ENCODE peak calls at places on chromosomes 13 and 19, in six cellular contexts. F is stimulated activated CD4-positive, alpha-beta T cell treated with anti-CD3 and anti-CD28 coated beads, Interleukin-1b, Interleukin-23, amount 100 ng/mL, for 48 hours; N is retina; R is stomach; S is astrocyte of the spinal cord; Z is dermis microvascular lymphatic vessel endothelial cell. Q is an unnamed sample.

GRCh38 chr13:39956036-39956435 is 300.6 kb downstream of the COG6 start:
- DNase-seq in N (no peak), R (no peak), F (peak), Z (no peak), S (no peak), Q (no peak)

GRCh38 chr13:76754414-76754813 is 131.8 kb downstream of the KCTD12 start:
- DNase-seq in N (no peak), S (peak), R (no peak), Z (peak), F (no peak), Q (no peak)

GRCh38 chr19:19361075-19361594 is 40.5 kb downstream of the MAU2 start:
- DNase-seq in F (peak), Z (peak), N (peak), R (peak), S (peak), Q (peak)

GRCh38 chr13:49098198-49098597 is 121.9 kb upstream of the MLNR start:
- DNase-seq in R (no peak), Z (peak), S (peak), N (no peak), F (no peak), Q (no peak)

GRCh38 chr19:36196249-36196648 is 18.2 kb downstream of the ZNF565 start:
- DNase-seq in S (no peak), N (no peak), F (no peak), R (no peak), Z (no peak), Q (no peak)

GRCh38 chr19:56092685-56093631 is 28.1 kb downstream of the ZNF787 start:
- DNase-seq in Z (no peak), R (no peak), F (no peak), N (no peak), S (no peak), Q (no peak)

GRCh38 chr19:5537870-5538269 is 29.9 kb downstream of the TINCR start:
- DNase-seq in R (no peak), S (no peak), Z (no peak), N (no peak), F (no peak), Q (no peak)

GRCh38 chr13:113769106-113769505 is 10.1 kb downstream of the TMEM255B start:
- DNase-seq in S (no peak), Z (no peak), F (no peak), R (no peak), N (no peak), Q (no peak)

GRCh38 chr13:103883698-103884097 is 817.5 kb upstream of the SLC10A2 start:
- DNase-seq in N (peak), S (no peak), Z (peak), F (no peak), R (no peak), Q (no peak)

GRCh38 chr13:45406421-45406820 is 11.8 kb downstream of the SLC25A30 start:
- DNase-seq in R (no peak), F (no peak), S (no peak), N (no peak), Z (no peak), Q (no peak)

GRCh38 chr19:52296400-52296772 is 583 bp upstream of the ZNF480 start:
- DNase-seq in S (no peak), F (no peak), N (no peak), Z (peak), R (no peak), Q (no peak)

GRCh38 chr19:48398329-48399235 is 5.1 kb downstream of the GRIN2D start:
- DNase-seq in R (peak), F (peak), S (peak), Z (no peak), N (peak), Q (peak)

GRCh38 chr19:687569-688166 is 7.6 kb downstream of the PRSS57 start:
- DNase-seq in S (no peak), N (no peak), F (no peak), R (no peak), Z (no peak), Q (no peak)

GRCh38 chr13:111491021-111491420 is 170.6 kb downstream of the TEX29 start:
- DNase-seq in F (no peak), S (no peak), Z (no peak), R (peak), N (no peak), Q (no peak)

GRCh38 chr13:62556973-62557372 is 1141.3 kb upstream of the PCDH20 start:
- DNase-seq in Z (no peak), F (no peak), R (no peak), N (no peak), S (no peak), Q (no peak)

GRCh38 chr19:18865973-18866799 is 29.8 kb downstream of the CERS1 start:
- DNase-seq in F (peak), R (peak), Z (no peak), N (peak), S (peak), Q (peak)

GRCh38 chr13:86298741-86299140 is 499.5 kb upstream of the SLITRK6 start:
- DNase-seq in R (no peak), S (no peak), N (no peak), Z (no peak), F (no peak), Q (no peak)

GRCh38 chr19:32870981-32871451 is 1.4 kb upstream of the SLC7A9 start:
- DNase-seq in N (no peak), S (no peak), Z (no peak), F (no peak), R (peak), Q (no peak)

GRCh38 chr13:60448907-60449510 is 52.0 kb downstream of the TDRD3 start:
- DNase-seq in N (peak), F (no peak), R (no peak), Z (peak), S (peak), Q (no peak)

GRCh38 chr19:492091-492531 is 4.2 kb upstream of the MADCAM1 start:
- DNase-seq in S (no peak), F (peak), R (no peak), N (no peak), Z (no peak), Q (no peak)

GRCh38 chr19:750640-751423 is at the start of gene MISP:
- DNase-seq in N (no peak), Z (no peak), F (no peak), S (no peak), R (peak), Q (no peak)

GRCh38 chr13:39108746-39109145 is 70.5 kb downstream of the NHLRC3 start:
- DNase-seq in Z (no peak), F (no peak), R (no peak), S (no peak), N (no peak), Q (no peak)

GRCh38 chr13:47816835-47817234 is 184.2 kb downstream of the SUCLA2 start:
- DNase-seq in N (no peak), R (no peak), F (no peak), Z (no peak), S (no peak), Q (no peak)

GRCh38 chr13:114286808-114287207 is 5.4 kb downstream of the UPF3A start:
- DNase-seq in F (no peak), S (peak), N (no peak), Z (no peak), R (no peak), Q (no peak)

GRCh38 chr19:46976845-46977320 is 42.8 kb upstream of the NPAS1 start:
- DNase-seq in Z (no peak), N (peak), R (peak), F (no peak), S (peak), Q (no peak)

GRCh38 chr19:6736169-6736916 is 1.0 kb downstream of the GPR108 start:
- DNase-seq in Z (no peak), N (peak), R (peak), S (peak), F (peak), Q (peak)

GRCh38 chr19:13823901-13824300 is 28.7 kb downstream of the ZSWIM4 start:
- DNase-seq in F (no peak), Z (no peak), R (no peak), N (no peak), S (no peak), Q (no peak)

GRCh38 chr19:17391371-17392151 is 2.4 kb downstream of the CCDC194 start:
- DNase-seq in Z (no peak), S (no peak), R (no peak), F (no peak), N (no peak), Q (no peak)

GRCh38 chr19:35493971-35494370 is 3.7 kb upstream of the KRTDAP start:
- DNase-seq in S (no peak), F (no peak), N (no peak), R (no peak), Z (no peak), Q (no peak)

GRCh38 chr19:11814707-11815050 is 606 bp downstream of the ZNF440 start:
- DNase-seq in S (peak), R (no peak), Z (no peak), N (no peak), F (no peak), Q (no peak)

GRCh38 chr13:44416297-44416696 is 42.7 kb downstream of the SERP2 start:
- DNase-seq in Z (no peak), S (no peak), F (no peak), N (no peak), R (no peak), Q (no peak)

GRCh38 chr13:112799394-112799793 is 109.6 kb downstream of the ATP11A start:
- DNase-seq in Z (no peak), R (no peak), F (no peak), S (no peak), N (no peak), Q (no peak)

GRCh38 chr19:28731577-28731976 is 481.4 kb downstream of the UQCRFS1 start:
- DNase-seq in S (no peak), R (no peak), Z (no peak), F (no peak), N (no peak), Q (no peak)

GRCh38 chr19:42282036-42282762 is 13.1 kb downstream of the CIC start:
- DNase-seq in Z (no peak), N (peak), S (no peak), F (no peak), R (no peak), Q (no peak)

GRCh38 chr19:10855879-10856522 is 7.8 kb downstream of the C19orf38 start:
- DNase-seq in S (no peak), Z (no peak), N (no peak), F (peak), R (no peak), Q (no peak)

GRCh38 chr13:96460571-96460970 is 370.7 kb downstream of the HS6ST3 start:
- DNase-seq in N (no peak), F (no peak), S (no peak), Z (no peak), R (no peak), Q (no peak)

GRCh38 chr13:46479286-46479685 is 73.7 kb upstream of the LRCH1 start:
- DNase-seq in F (no peak), Z (no peak), R (no peak), S (no peak), N (no peak), Q (no peak)

GRCh38 chr13:60838581-60838980 is 441.6 kb downstream of the TDRD3 start:
- DNase-seq in F (no peak), N (no peak), Z (no peak), R (no peak), S (no peak), Q (no peak)

GRCh38 chr13:104008571-104009435 is 942.6 kb upstream of the SLC10A2 start:
- DNase-seq in N (peak), S (peak), F (no peak), R (no peak), Z (peak), Q (no peak)

Q was measured in stimulated activated CD8-positive, alpha-beta memory T cell treated with anti-CD3 and anti-CD28 coated beads, Interleukin-12 subunit alpha, Interleukin-12 subunit beta, amount 100 ng/mL, for 4 hours.